ENCODE peak calls at places on chromosomes 13 and 19, in five cellular contexts. I is thoracic aorta, D is A549, K is substantia nigra, P is body of pancreas. W is an unnamed sample.

GRCh38 chr13:110387451-110388140 is 80.5 kb downstream of the COL4A2 start:
- DNase-seq in D (no peak), K (no peak), P (no peak), I (peak), W (no peak)

GRCh38 chr19:843180-843835 is 2.5 kb downstream of the PRTN3 start:
- DNase-seq in P (peak), I (no peak), K (no peak), D (no peak), W (no peak)

GRCh38 chr13:107866007-107866665 is 349.2 kb downstream of the LIG4 start:
- DNase-seq in K (no peak), D (no peak), P (peak), I (no peak), W (peak)

GRCh38 chr19:33960566-33960965 is 163.9 kb downstream of the KCTD15 start:
- DNase-seq in D (no peak), K (no peak), I (no peak), P (no peak), W (no peak)

GRCh38 chr13:77042566-77043177 is 15.7 kb upstream of the FBXL3 start:
- DNase-seq in K (no peak), D (no peak), P (no peak), I (no peak), W (no peak)

GRCh38 chr13:84651288-84651687 is 769.0 kb upstream of the SLITRK1 start:
- DNase-seq in I (no peak), K (no peak), P (peak), D (no peak), W (no peak)

GRCh38 chr13:100394005-100394695 is 194.4 kb downstream of the GGACT start:
- DNase-seq in K (no peak), P (no peak), I (no peak), D (no peak), W (no peak)

GRCh38 chr19:45640849-45641273 is 1.7 kb upstream of the EML2 start:
- DNase-seq in D (no peak), P (no peak), K (no peak), I (no peak), W (no peak)

GRCh38 chr19:57947419-57948134 is at the start of gene ZNF256:
- DNase-seq in K (peak), P (peak), D (peak), I (peak), W (peak)

GRCh38 chr19:7888145-7888825 is at the start of gene LRRC8E:
- DNase-seq in I (no peak), K (no peak), P (peak), D (peak), W (no peak)

GRCh38 chr13:46962286-46962941 is 65.6 kb upstream of the HTR2A start:
- DNase-seq in K (no peak), I (no peak), D (no peak), P (no peak), W (no peak)

GRCh38 chr19:35080613-35081170 is 34.9 kb upstream of the FXYD3 start:
- DNase-seq in D (no peak), I (no peak), K (no peak), P (no peak), W (no peak)

GRCh38 chr13:97278395-97279078 is 56.4 kb downstream of the MBNL2 start:
- DNase-seq in D (no peak), P (no peak), I (no peak), K (no peak), W (no peak)

GRCh38 chr13:113425931-113426590 is 27.2 kb downstream of the ADPRHL1 start:
- DNase-seq in D (no peak), K (no peak), I (no peak), P (no peak), W (no peak)

GRCh38 chr13:33957497-33957905 is 139.6 kb downstream of the RFC3 start:
- DNase-seq in K (no peak), P (no peak), D (no peak), I (no peak), W (no peak)

GRCh38 chr13:38264363-38265134 is 85.1 kb upstream of the UFM1 start:
- DNase-seq in K (no peak), I (no peak), P (no peak), D (no peak), W (no peak)

GRCh38 chr13:21984156-21984555 is 313.3 kb downstream of the FGF9 start:
- DNase-seq in P (no peak), I (no peak), K (no peak), D (no peak), W (no peak)

GRCh38 chr13:73535341-73535740 is 476.5 kb downstream of the KLF5 start:
- DNase-seq in I (no peak), D (no peak), K (no peak), P (no peak), W (no peak)

GRCh38 chr13:110448230-110448629 is 113.3 kb downstream of the RAB20 start:
- DNase-seq in D (no peak), P (no peak), I (no peak), K (no peak), W (no peak)

GRCh38 chr13:43664700-43665191 is 122.0 kb downstream of the ENOX1 start:
- DNase-seq in P (peak), D (no peak), I (no peak), K (no peak), W (no peak)

GRCh38 chr13:105030851-105031250 is 1504.6 kb downstream of the EFNB2 start:
- DNase-seq in D (no peak), K (no peak), P (no peak), I (no peak), W (no peak)

GRCh38 chr13:88281846-88282245 is 610.7 kb downstream of the SLITRK5 start:
- DNase-seq in K (no peak), D (no peak), P (no peak), I (no peak), W (no peak)

GRCh38 chr19:1807030-1807694 is 4.9 kb downstream of the ATP8B3 start:
- DNase-seq in I (no peak), P (no peak), K (no peak), D (no peak), W (no peak)

GRCh38 chr13:19596960-19597361 is 35.6 kb upstream of the TPTE2 start:
- DNase-seq in K (no peak), I (no peak), P (no peak), D (peak), W (no peak)

GRCh38 chr19:1177322-1178114 is 3.5 kb upstream of the SBNO2 start:
- DNase-seq in P (no peak), K (no peak), D (peak), I (no peak), W (no peak)

GRCh38 chr13:92842145-92842544 is 384.5 kb upstream of the GPC6 start:
- DNase-seq in I (no peak), D (no peak), P (no peak), K (no peak), W (no peak)

GRCh38 chr13:109500146-109500773 is 286.1 kb downstream of the IRS2 start:
- DNase-seq in D (peak), K (no peak), P (no peak), I (no peak), W (no peak)

GRCh38 chr13:40803316-40803715 is 13.9 kb downstream of the SLC25A15 start:
- DNase-seq in I (no peak), D (no peak), P (no peak), K (no peak), W (no peak)

GRCh38 chr13:40800559-40800958 is 11.1 kb downstream of the SLC25A15 start:
- DNase-seq in D (no peak), P (peak), K (no peak), I (no peak), W (no peak)

GRCh38 chr13:40799508-40799907 is 10.1 kb downstream of the SLC25A15 start:
- DNase-seq in D (no peak), I (no peak), P (no peak), K (no peak), W (no peak)

GRCh38 chr13:40798380-40798779 is 9.0 kb downstream of the SLC25A15 start:
- DNase-seq in D (no peak), K (no peak), I (no peak), P (peak), W (no peak)

DNA sequence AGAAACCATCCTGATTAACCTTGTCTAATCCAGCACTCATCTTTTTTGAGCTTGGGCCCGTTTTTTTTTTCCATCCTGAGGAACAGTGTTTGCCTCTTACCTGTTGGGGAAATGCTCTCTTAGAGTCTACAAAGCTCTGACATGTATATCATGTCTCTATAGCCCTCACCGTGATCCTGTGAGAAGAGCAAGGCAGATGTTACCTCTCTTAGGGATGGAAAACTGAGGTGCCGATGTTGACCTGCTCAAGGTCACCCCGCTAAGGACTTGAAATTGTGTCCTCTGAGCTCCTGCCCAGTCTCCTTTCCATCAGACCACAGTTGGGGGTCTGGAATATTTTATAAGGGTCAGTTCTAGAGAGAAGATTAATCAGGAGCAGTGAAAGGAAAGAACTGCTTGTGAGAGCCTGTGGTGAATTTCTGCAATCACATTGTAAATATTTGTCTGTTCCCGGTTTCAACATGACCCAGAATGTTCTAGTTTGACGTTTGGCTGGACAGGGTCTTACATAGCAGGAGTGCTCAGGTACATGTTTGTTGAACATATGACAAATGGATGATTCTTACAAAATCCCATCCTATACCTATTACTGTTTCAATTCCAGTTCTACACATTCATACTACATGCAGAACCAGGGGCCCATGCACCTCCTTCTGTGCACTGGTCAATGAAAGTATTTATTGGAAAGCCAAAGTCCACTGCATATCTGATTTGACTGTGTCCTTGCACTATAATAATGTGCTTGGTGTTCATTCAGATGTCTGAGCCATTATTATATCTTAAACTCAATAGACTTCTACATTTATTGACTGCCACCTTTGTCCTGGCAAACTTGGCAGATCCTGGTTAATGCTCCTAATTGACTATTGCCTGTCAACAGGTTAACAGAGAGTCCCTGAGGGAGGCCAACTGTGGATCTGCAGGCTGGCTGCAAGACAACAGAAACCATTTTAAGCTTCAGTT is 12.1 kb downstream of the SLC25A15 start:
- DNase-seq in I (no peak), P (peak), K (no peak), D (no peak), W (no peak)
- H3K27ac ChIP-seq in I (no peak), P (peak), K (no peak), D (no peak), W (no peak)

DNA sequence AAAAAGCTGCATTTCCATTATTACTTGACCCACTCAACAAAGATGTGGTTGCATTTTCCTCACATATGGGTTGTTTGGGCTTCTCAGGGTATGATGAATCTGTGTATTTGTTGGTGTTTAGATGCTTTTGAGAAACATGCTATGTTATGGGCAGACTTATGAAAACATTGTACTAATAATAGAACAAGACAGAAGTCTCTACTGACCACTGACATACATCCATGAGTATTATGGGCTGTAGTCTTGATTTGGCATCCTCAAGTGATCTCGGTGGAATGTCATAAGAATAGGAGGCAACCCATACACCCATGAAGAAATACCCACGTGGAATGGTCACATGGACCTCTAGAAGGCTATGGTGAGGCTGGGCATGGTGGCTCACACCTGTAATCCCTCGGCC is 36.3 kb upstream of the ABCC4 start:
- DNase-seq in K (no peak), P (no peak), I (no peak), D (no peak), W (no peak)
- H3K27ac ChIP-seq in K (no peak), P (no peak), I (no peak), D (no peak), W (no peak)

GRCh38 chr19:15118789-15119494 is 11.7 kb downstream of the SYDE1 start:
- DNase-seq in P (no peak), D (no peak), I (no peak), K (no peak), W (no peak)
- H3K27ac ChIP-seq in P (no peak), D (no peak), I (no peak), K (no peak), W (no peak)

DNA sequence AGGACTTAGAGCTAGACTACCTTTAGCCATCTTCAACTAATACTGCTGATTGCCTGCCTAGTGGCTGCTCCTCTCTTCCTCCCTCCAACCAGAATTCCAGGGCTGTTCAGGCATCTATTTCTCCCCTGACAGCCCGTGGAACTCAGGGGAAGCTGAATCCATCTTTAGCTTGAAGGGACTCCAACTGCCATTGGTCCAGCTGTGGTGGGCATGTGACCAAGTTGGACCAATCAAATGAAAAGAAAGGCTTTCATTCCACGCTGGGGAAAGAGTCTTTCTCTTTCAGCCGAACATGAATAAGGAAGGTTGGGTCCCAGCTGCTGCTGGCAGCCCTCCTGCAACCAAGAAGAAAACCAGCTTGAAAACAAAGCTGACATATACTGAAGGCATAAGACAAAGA is 168.5 kb upstream of the OBI1 start:
- DNase-seq in I (no peak), D (no peak), P (no peak), K (no peak), W (no peak)
- H3K27ac ChIP-seq in I (no peak), D (no peak), P (no peak), K (no peak), W (no peak)

GRCh38 chr19:6234527-6234926 is 45.2 kb downstream of the MLLT1 start:
- DNase-seq in K (no peak), I (no peak), D (no peak), P (no peak), W (no peak)
- H3K27ac ChIP-seq in K (no peak), I (no peak), D (no peak), P (peak), W (peak)

GRCh38 chr13:75872970-75873369 is 236.8 kb downstream of the LMO7 start:
- DNase-seq in D (no peak), K (no peak), I (no peak), P (no peak), W (no peak)

GRCh38 chr13:75867718-75868117 is 231.6 kb downstream of the LMO7 start:
- DNase-seq in I (no peak), D (no peak), P (no peak), K (no peak), W (no peak)

GRCh38 chr13:75871059-75871458 is 234.9 kb downstream of the LMO7 start:
- DNase-seq in K (no peak), D (no peak), P (no peak), I (no peak), W (no peak)

GRCh38 chr13:75870397-75870801 is 234.3 kb downstream of the LMO7 start:
- DNase-seq in K (no peak), P (no peak), I (no peak), D (peak), W (no peak)

DNA sequence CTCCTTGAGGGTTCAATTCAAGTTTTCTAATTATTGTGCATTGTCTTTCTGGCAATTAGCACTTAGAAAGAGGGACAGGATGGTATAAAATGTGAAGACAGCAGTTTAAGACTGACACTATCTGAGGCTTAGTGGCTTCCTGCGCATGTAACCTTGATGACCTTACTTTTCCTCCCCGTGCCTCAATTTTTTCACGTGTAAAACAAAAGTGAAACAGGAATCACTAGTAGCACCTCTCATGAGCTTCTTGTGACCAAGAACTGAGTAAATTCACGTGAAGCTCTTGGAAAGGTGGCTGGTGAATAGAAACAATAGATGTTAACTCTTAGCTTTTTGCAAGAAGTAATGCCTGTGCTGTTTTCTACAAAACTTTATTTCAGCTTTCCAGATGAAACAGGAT is 233.9 kb downstream of the LMO7 start:
- DNase-seq in D (no peak), K (no peak), P (no peak), I (no peak), W (no peak)
- H3K27ac ChIP-seq in D (no peak), K (no peak), P (no peak), I (no peak), W (no peak)

DNA sequence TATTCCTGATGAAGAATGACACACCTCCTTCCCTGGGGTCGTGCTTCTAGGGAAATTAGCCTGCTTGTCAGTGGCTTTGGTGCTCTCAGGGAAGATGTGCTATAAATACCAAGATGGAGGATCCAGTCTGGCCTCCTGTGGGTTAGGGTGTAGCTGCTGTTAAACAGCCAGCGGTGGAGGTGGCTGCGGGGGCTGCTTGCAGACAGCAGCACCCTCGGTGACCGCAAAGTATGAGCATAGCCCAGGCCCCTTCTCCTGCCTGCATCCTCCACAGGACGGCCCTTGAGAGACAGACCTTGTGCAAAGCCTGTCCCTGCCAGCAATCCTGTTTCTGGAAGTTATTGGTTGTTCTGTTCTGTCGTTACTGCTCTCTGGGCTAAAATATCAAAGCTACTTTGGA is 11.4 kb downstream of the VSTM2B start:
- DNase-seq in K (no peak), D (no peak), P (no peak), I (no peak), W (no peak)
- H3K27ac ChIP-seq in K (no peak), D (no peak), P (no peak), I (no peak), W (no peak)

GRCh38 chr13:20708216-20708615 is 4.7 kb downstream of the IL17D start:
- DNase-seq in K (no peak), I (no peak), D (no peak), P (no peak), W (no peak)
- H3K27ac ChIP-seq in K (no peak), I (peak), D (no peak), P (no peak), W (peak)

GRCh38 chr19:16609511-16609910 is 18.5 kb downstream of the MED26 start:
- DNase-seq in P (no peak), D (no peak), K (no peak), I (no peak), W (no peak)
- H3K27ac ChIP-seq in P (peak), D (no peak), K (no peak), I (no peak), W (no peak)